ENCODE peak calls at places on chromosomes 5 and 9, in four cellular contexts. T, U, D and F are unnamed samples.

GRCh38 chr5:8813180-8813579 is 732.7 kb downstream of the SEMA5A start:
- DNase-seq in T (no peak), U (no peak), D (no peak), F (no peak)

GRCh38 chr5:176608937-176609723 is 826 bp downstream of the GPRIN1 start:
- DNase-seq in T (no peak), U (no peak), D (no peak), F (no peak)

GRCh38 chr9:71985070-71985956 is 73.9 kb downstream of the C9orf85 start:
- DNase-seq in T (no peak), U (peak), D (peak), F (no peak)

GRCh38 chr5:65244031-65244430 is 237.7 kb downstream of the ADAMTS6 start:
- DNase-seq in T (no peak), U (no peak), D (no peak), F (no peak)

GRCh38 chr5:124264499-124264898 is 481.9 kb downstream of the ZNF608 start:
- DNase-seq in T (no peak), U (peak), D (peak), F (no peak)

GRCh38 chr9:134036130-134036529 is 10.8 kb downstream of the BRD3OS start:
- DNase-seq in T (no peak), U (no peak), D (no peak), F (no peak)

GRCh38 chr9:130292104-130292503 is 26.5 kb downstream of the HMCN2 start:
- DNase-seq in T (no peak), U (no peak), D (no peak), F (no peak)

GRCh38 chr9:130940693-130941576 is 1.9 kb upstream of the FIBCD1 start:
- DNase-seq in T (peak), U (peak), D (peak), F (no peak)

GRCh38 chr9:5089737-5090136 is 95.7 kb downstream of the INSL6 start:
- DNase-seq in T (no peak), U (no peak), D (peak), F (no peak)

GRCh38 chr5:76196886-76197489 is 113.8 kb downstream of the SV2C start:
- DNase-seq in T (no peak), U (no peak), D (no peak), F (no peak)

GRCh38 chr9:104879555-104880318 is 48.2 kb downstream of the ABCA1 start:
- DNase-seq in T (no peak), U (peak), D (peak), F (no peak)

GRCh38 chr5:135158315-135158697 is 124.3 kb upstream of the PITX1 start:
- DNase-seq in T (no peak), U (no peak), D (no peak), F (no peak)

GRCh38 chr9:89243296-89244061 is 64.9 kb upstream of the SHC3 start:
- DNase-seq in T (no peak), U (no peak), D (no peak), F (no peak)

GRCh38 chr5:2755811-2756210 is 4.3 kb upstream of the IRX2 start:
- DNase-seq in T (no peak), U (no peak), D (no peak), F (no peak)

GRCh38 chr5:927172-928015 is 34.7 kb downstream of the TRIP13 start:
- DNase-seq in T (no peak), U (no peak), D (no peak), F (no peak)

GRCh38 chr5:168328804-168329203 is 37.4 kb downstream of the WWC1 start:
- DNase-seq in T (peak), U (peak), D (no peak), F (no peak)

GRCh38 chr5:140868721-140869554 is at the start of gene PCDHA11:
- DNase-seq in T (no peak), U (no peak), D (no peak), F (peak)

GRCh38 chr5:179668404-179668803 is 12.4 kb downstream of the CBY3 start:
- DNase-seq in T (peak), U (peak), D (peak), F (peak)

GRCh38 chr5:89988129-89988528 is 421.4 kb downstream of the CETN3 start:
- DNase-seq in T (no peak), U (no peak), D (no peak), F (no peak)

GRCh38 chr5:157148734-157149615 is 6.3 kb upstream of the MED7 start:
- DNase-seq in T (peak), U (peak), D (peak), F (peak)

GRCh38 chr5:148469446-148470062 is 85.8 kb downstream of the FBXO38 start:
- DNase-seq in T (peak), U (peak), D (no peak), F (no peak)

GRCh38 chr5:158676642-158677489 is 422.9 kb downstream of the EBF1 start:
- DNase-seq in T (no peak), U (no peak), D (no peak), F (no peak)

GRCh38 chr5:44446399-44446798 is 57.2 kb upstream of the FGF10 start:
- DNase-seq in T (no peak), U (no peak), D (no peak), F (no peak)

GRCh38 chr5:169164481-169164925 is 136.4 kb downstream of the SLIT3 start:
- DNase-seq in T (peak), U (no peak), D (no peak), F (peak)

GRCh38 chr5:73121109-73121443 is 701 bp downstream of the TMEM171 start:
- DNase-seq in T (no peak), U (peak), D (no peak), F (no peak)

GRCh38 chr9:70065572-70065971 is 21.9 kb downstream of the MAMDC2 start:
- DNase-seq in T (no peak), U (no peak), D (no peak), F (no peak)

GRCh38 chr5:54295658-54296276 is 14.6 kb downstream of the ARL15 start:
- DNase-seq in T (peak), U (no peak), D (peak), F (no peak)

GRCh38 chr5:81363093-81363886 is 30.6 kb downstream of the ACOT12 start:
- DNase-seq in T (no peak), U (no peak), D (no peak), F (no peak)

GRCh38 chr5:83509535-83509934 is 38.0 kb downstream of the VCAN start:
- DNase-seq in T (peak), U (peak), D (peak), F (no peak)

GRCh38 chr5:80069918-80070318 is 34.8 kb downstream of the THBS4 start:
- DNase-seq in T (no peak), U (no peak), D (no peak), F (no peak)

GRCh38 chr5:123754903-123755302 is 242.9 kb downstream of the CSNK1G3 start:
- DNase-seq in T (peak), U (peak), D (no peak), F (no peak)

GRCh38 chr9:22529426-22530199 is 83.0 kb downstream of the DMRTA1 start:
- DNase-seq in T (no peak), U (no peak), D (no peak), F (no peak)

GRCh38 chr5:73692166-73692640 is 66.2 kb downstream of the ARHGEF28 start:
- DNase-seq in T (peak), U (peak), D (no peak), F (no peak)

GRCh38 chr9:131999692-132000551 is 79.7 kb downstream of the MED27 start:
- DNase-seq in T (peak), U (peak), D (no peak), F (no peak)

GRCh38 chr9:112780637-112781036 is 30.1 kb downstream of the SNX30 start:
- DNase-seq in T (no peak), U (no peak), D (no peak), F (no peak)

GRCh38 chr5:90598300-90598699 is 39.7 kb downstream of the ADGRV1 start:
- DNase-seq in T (no peak), U (no peak), D (no peak), F (no peak)

GRCh38 chr9:130197386-130197785 is 25.2 kb downstream of the NCS1 start:
- DNase-seq in T (no peak), U (no peak), D (no peak), F (no peak)

GRCh38 chr9:127949827-127950512 is 12.3 kb upstream of the DPM2 start:
- DNase-seq in T (no peak), U (no peak), D (no peak), F (no peak)

GRCh38 chr5:156330141-156330870 is 3.3 kb downstream of the SGCD start:
- DNase-seq in T (no peak), U (peak), D (peak), F (no peak)

GRCh38 chr5:127876384-127876783 is 173.2 kb downstream of the CCDC192 start:
- DNase-seq in T (no peak), U (no peak), D (no peak), F (no peak)

DNA sequence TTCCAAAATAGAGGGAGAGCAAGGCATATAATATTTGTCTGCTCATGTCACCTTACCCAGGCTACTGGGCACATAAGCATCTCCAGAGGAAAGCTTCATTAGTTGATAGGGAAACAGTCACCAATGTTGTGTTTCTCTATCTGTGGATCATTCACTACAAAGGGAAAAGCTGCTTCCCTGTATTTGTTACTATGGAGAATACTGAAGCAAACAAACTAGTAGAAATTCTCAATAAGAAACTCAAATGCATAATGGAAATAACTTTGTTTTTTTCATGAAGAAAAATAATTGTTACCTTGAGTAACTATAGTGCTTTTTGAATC is 138.2 kb downstream of the PCSK1 start:
- DNase-seq in T (no peak), U (no peak), D (no peak), F (no peak)
- H3K14ac ChIP-seq in T (no peak), U (peak), D (no peak), F (no peak)

GRCh38 chr5:55993013-55993412 is 1.8 kb downstream of the IL6ST start:
- DNase-seq in T (peak), U (peak), D (peak), F (no peak)

GRCh38 chr5:55997742-55998351 is 3.1 kb upstream of the IL6ST start:
- DNase-seq in T (peak), U (peak), D (peak), F (no peak)

GRCh38 chr5:55993628-55994501 is 898 bp downstream of the IL6ST start:
- DNase-seq in T (peak), U (no peak), D (peak), F (no peak)

GRCh38 chr5:55994502-55994997 is at the start of gene IL6ST:
- DNase-seq in T (peak), U (peak), D (peak), F (no peak)

GRCh38 chr5:55994998-55995914 is 493 bp upstream of the IL6ST start:
- DNase-seq in T (peak), U (peak), D (peak), F (peak)
- H3K4ac ChIP-seq in T (peak), U (peak), D (peak), F (no peak)

GRCh38 chr9:98974106-98974505 is 30.4 kb downstream of the COL15A1 start:
- DNase-seq in T (no peak), U (no peak), D (no peak), F (no peak)
- H3K14ac ChIP-seq in T (no peak), U (no peak), D (no peak), F (no peak)

GRCh38 chr9:114893622-114894021 is 36.8 kb downstream of the TNFSF8 start:
- DNase-seq in T (peak), U (peak), D (no peak), F (no peak)
- H3K4ac ChIP-seq in T (peak), U (peak), D (peak), F (no peak)

DNA sequence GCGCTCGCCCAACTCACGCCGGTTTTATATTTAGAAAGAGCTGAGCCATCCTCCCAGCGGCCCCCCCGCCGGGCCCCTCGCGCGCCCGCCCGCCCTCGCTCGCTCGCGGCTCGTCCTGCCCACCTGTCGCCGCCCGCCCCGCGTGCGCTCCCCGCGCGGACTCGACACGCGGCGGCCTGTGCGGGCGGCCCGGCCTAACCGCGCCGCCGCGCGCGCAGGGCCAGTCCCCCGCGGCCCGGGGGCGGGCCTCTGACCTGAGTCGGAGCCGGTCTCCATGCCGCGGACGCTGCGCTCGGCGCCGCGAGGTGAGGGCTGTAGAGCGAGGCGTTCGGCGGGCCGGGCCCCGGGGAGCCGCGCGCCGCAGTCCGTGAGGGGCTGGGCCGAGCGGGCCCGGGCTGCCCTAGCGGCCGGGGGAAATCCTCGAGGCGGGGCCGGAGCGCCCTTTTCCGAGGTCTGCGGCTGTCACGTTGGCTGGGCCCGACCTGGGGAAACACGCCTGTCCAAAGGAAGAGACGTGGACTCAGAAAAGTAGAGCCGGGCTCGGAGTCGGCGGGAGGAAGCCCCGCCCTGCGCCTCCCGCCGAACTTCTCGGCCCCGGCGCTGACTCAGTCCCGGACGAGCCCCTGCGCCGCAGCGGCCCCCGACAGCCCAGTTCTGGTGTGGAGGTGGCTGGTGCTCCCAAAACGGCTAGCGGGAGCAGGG is at the start of gene ECPAS:
- DNase-seq in T (peak), U (peak), D (peak), F (peak)
- H3K14ac ChIP-seq in T (peak), U (peak), D (peak), F (peak)

DNA sequence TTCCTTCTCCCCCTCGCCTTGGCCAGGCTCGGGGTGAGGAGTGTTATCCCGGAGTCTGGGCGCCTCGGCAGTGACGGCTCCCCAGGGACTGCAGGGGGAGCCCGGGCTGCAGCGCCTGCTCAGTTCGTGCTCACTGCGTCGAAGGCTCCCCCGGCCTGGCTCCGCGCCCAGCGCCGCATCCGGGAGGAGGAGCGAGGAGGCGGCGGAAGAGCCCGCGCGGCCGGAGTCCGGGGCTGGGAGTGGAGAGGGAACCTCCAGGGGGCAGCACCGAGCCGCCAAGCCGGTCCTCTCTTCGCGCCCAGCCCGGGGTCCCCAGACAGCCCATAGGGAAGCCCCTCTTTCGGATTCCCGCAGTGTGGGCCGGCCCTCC is 1.3 kb upstream of the EGR1 start:
- DNase-seq in T (peak), U (peak), D (peak), F (peak)
- H3K4ac ChIP-seq in T (peak), U (peak), D (no peak), F (no peak)

GRCh38 chr9:33076360-33077004 is at the start of gene SMU1:
- DNase-seq in T (peak), U (peak), D (peak), F (peak)
- H3K14ac ChIP-seq in T (no peak), U (peak), D (peak), F (no peak)

GRCh38 chr5:16740476-16740875 is 123.7 kb upstream of the RETREG1 start:
- DNase-seq in T (no peak), U (no peak), D (no peak), F (no peak)

GRCh38 chr5:16737173-16737572 is 120.4 kb upstream of the RETREG1 start:
- DNase-seq in T (no peak), U (no peak), D (no peak), F (no peak)

GRCh38 chr5:16741007-16741406 is 124.2 kb upstream of the RETREG1 start:
- DNase-seq in T (peak), U (peak), D (peak), F (no peak)

GRCh38 chr5:16737620-16738364 is 121.0 kb upstream of the RETREG1 start:
- DNase-seq in T (peak), U (no peak), D (no peak), F (no peak)

DNA sequence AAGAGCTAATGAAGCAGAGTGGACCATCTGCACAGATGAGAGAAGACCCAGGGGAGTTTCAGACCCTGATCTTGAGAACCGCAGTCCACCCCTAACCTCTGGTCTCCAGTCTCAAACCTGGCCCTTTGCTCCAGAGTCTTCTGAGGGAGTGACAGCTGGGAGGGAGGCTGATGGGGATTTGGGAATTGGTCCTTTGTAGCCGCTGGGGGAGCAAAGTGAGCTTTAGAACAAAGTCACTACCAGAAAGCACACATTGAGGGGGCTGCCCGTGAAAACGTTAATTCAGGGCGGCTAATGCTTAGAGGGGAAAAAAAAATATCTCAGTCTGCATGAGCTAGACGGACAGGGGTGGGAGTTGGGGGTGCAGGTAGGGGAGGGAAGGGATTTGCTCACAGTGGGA is 123.2 kb upstream of the RETREG1 start:
- DNase-seq in T (no peak), U (no peak), D (no peak), F (no peak)
- H3K4ac ChIP-seq in T (no peak), U (no peak), D (peak), F (no peak)